ENCODE peak calls at places on chromosome 3, in four cellular contexts. H is GM23248, K is fibroblast of lung, C is mesenchymal stem cell. N is an unnamed sample.

GRCh38 chr3:126855374-126855773 is 127.5 kb upstream of the PLXNA1 start:
- DNase-seq in C (no peak), K (no peak), H (no peak), N (no peak)

GRCh38 chr3:104102386-104102785 is 1264.3 kb upstream of the ALCAM start:
- DNase-seq in K (peak), H (peak), C (peak), N (peak)

GRCh38 chr3:113287111-113287817 is 75.9 kb downstream of the BOC start:
- DNase-seq in K (peak), H (peak), C (peak), N (no peak)

GRCh38 chr3:136694321-136694720 is 57.9 kb downstream of the STAG1 start:
- DNase-seq in K (no peak), H (no peak), C (no peak), N (no peak)

GRCh38 chr3:67647390-67647878 is 7.0 kb downstream of the SUCLG2 start:
- DNase-seq in C (peak), K (peak), H (peak), N (no peak)

GRCh38 chr3:112382543-112383160 is 49.7 kb downstream of the CD200 start:
- DNase-seq in K (peak), H (no peak), C (no peak), N (no peak)

GRCh38 chr3:56683122-56683817 is at the start of gene TASOR:
- DNase-seq in C (peak), K (peak), H (peak), N (peak)

GRCh38 chr3:10505050-10505790 is at the start of gene ATP2B2:
- DNase-seq in C (no peak), H (peak), K (peak), N (peak)

GRCh38 chr3:186882881-186883685 is 40.6 kb downstream of the ADIPOQ start:
- DNase-seq in C (peak), H (peak), K (peak), N (no peak)

GRCh38 chr3:69081583-69082262 is 1.6 kb upstream of the UBA3 start:
- DNase-seq in K (peak), C (peak), H (no peak), N (peak)

GRCh38 chr3:50356553-50356952 is 2.8 kb downstream of the TMEM115 start:
- DNase-seq in K (no peak), C (no peak), H (peak), N (no peak)

GRCh38 chr3:184338538-184338945 is 1.1 kb downstream of the FAM131A start:
- DNase-seq in C (peak), K (peak), H (peak), N (peak)

GRCh38 chr3:32758375-32758753 is 59.4 kb upstream of the TRIM71 start:
- DNase-seq in H (peak), C (peak), K (peak), N (no peak)

GRCh38 chr3:126867526-126868200 is 115.3 kb upstream of the PLXNA1 start:
- DNase-seq in C (no peak), H (no peak), K (no peak), N (no peak)

GRCh38 chr3:58572013-58572633 is 5.1 kb downstream of the FAM107A start:
- DNase-seq in C (no peak), K (peak), H (no peak), N (no peak)

GRCh38 chr3:113747719-113748046 is 848 bp downstream of the ATP6V1A start:
- DNase-seq in C (peak), K (peak), H (peak), N (no peak)

GRCh38 chr3:187706966-187707365 is 4.6 kb upstream of the RTP2 start:
- DNase-seq in C (no peak), H (peak), K (no peak), N (no peak)

GRCh38 chr3:36698314-36698713 is 66.0 kb downstream of the DCLK3 start:
- DNase-seq in C (no peak), K (no peak), H (no peak), N (peak)

GRCh38 chr3:186315581-186316354 is 46.3 kb downstream of the DGKG start:
- DNase-seq in C (no peak), K (peak), H (peak), N (no peak)

GRCh38 chr3:49023775-49024174 is 1.9 kb downstream of the NDUFAF3 start:
- DNase-seq in H (no peak), C (no peak), K (no peak), N (no peak)

GRCh38 chr3:49025005-49025792 is 3.3 kb downstream of the NDUFAF3 start:
- DNase-seq in K (no peak), H (peak), C (no peak), N (no peak)

GRCh38 chr3:49022751-49023171 is 840 bp downstream of the NDUFAF3 start:
- DNase-seq in C (peak), K (no peak), H (peak), N (peak)

GRCh38 chr3:49025793-49026520 is 3.2 kb downstream of the IMPDH2 start:
- DNase-seq in C (no peak), H (no peak), K (no peak), N (no peak)

GRCh38 chr3:49024449-49024848 is 2.5 kb downstream of the NDUFAF3 start:
- DNase-seq in C (no peak), K (no peak), H (no peak), N (no peak)
- H3K4me2 ChIP-seq in C (no peak), K (no peak), H (no peak), N (no peak)

DNA sequence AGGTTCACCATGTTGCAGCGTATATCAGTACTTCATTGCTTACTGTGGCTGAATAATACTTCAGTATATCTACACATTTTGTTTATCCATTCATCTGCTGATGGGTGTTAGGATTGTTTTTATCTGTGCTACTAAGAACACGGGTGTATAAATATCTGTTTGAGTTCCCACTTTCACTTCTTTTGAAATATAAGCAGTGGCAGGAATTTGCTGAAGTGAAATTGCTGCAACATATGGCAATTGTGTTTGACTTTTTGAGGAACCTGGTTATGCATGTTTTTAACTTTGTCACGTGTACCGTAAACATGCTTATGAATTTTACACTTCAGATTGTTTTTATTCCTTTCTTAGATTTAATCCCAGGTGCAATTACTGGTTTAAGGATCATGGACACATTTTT is 23.0 kb downstream of the TRAK1 start:
- DNase-seq in C (no peak), H (no peak), K (no peak), N (no peak)
- H3K4me2 ChIP-seq in C (no peak), H (no peak), K (no peak), N (no peak)

GRCh38 chr3:44000586-44000985 is 241.1 kb upstream of the TOPAZ1 start:
- DNase-seq in C (no peak), H (peak), K (peak), N (no peak)

GRCh38 chr3:43998374-43998840 is 243.3 kb upstream of the TOPAZ1 start:
- DNase-seq in K (no peak), H (peak), C (peak), N (peak)

GRCh38 chr3:44001072-44001471 is 240.6 kb upstream of the TOPAZ1 start:
- DNase-seq in C (no peak), K (no peak), H (peak), N (peak)

GRCh38 chr3:43998841-43999805 is 242.6 kb upstream of the TOPAZ1 start:
- DNase-seq in H (peak), C (peak), K (peak), N (peak)

GRCh38 chr3:43999920-44000319 is 241.8 kb upstream of the TOPAZ1 start:
- DNase-seq in H (no peak), K (no peak), C (no peak), N (no peak)
- H3K4me2 ChIP-seq in H (peak), K (peak), C (peak), N (peak)

GRCh38 chr3:105877625-105877913 is 8.8 kb upstream of the CBLB start:
- DNase-seq in H (no peak), K (no peak), C (no peak), N (no peak)
- H3K4me2 ChIP-seq in H (peak), K (no peak), C (no peak), N (peak)

GRCh38 chr3:25657293-25657692 is 7.4 kb downstream of the TOP2B start:
- DNase-seq in C (no peak), K (no peak), H (no peak), N (no peak)
- H3K4me2 ChIP-seq in C (no peak), K (no peak), H (no peak), N (no peak)

GRCh38 chr3:138093721-138094120 is 21.7 kb downstream of the DZIP1L start:
- DNase-seq in K (peak), H (no peak), C (no peak), N (no peak)
- H3K4me2 ChIP-seq in K (no peak), H (no peak), C (no peak), N (no peak)

DNA sequence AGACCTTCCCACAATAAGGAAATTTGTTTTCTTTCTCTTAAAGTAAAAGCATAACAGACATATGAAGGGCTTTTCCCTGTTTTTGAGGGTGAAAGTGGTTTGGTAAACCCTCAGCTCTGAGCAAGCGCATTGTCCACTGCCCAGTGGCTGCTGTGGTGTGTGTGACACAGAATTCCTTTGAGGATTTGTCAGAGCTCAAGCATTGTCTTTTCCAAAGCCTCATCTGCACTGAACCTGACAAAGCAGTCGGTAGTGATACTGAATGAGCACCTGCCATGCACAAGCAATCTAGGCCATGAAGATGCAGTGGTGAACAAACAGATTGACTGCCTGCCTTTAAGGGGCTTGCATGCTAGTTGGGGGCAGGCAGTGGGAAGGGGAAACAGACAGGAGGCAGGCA is 128.3 kb downstream of the PLCL2 start:
- DNase-seq in H (peak), C (no peak), K (peak), N (no peak)
- H3K4me2 ChIP-seq in H (no peak), C (no peak), K (no peak), N (no peak)

GRCh38 chr3:155497930-155498647 is 204.6 kb upstream of the STRIT1 start:
- DNase-seq in H (peak), C (peak), K (peak), N (no peak)
- H3K4me2 ChIP-seq in H (peak), C (no peak), K (no peak), N (no peak)